ENCODE peak calls at places on chromosomes 2 and 18, in ten cellular contexts. G is stimulated activated CD8-positive, alpha-beta memory T cell treated with anti-CD3 and anti-CD28 coated beads, Interleukin-15, amount 100 ng/mL, for 1 hour; A is cardiac fibroblast; I is left lung; B is HS-5; Y is NCI-H446 treated with DMSO at 0.1 percent for 48 hours; U is activated naive CD8-positive, alpha-beta T cell treated with anti-CD3 and anti-CD28 coated beads, Interleukin-2, amount 50 U/mL, for 24 hours; Z is spleen; C is AML-193; Q is RPMI7951. H is an unnamed sample.

GRCh38 chr2:146997488-146997887 is 847.3 kb upstream of the ACVR2A start:
- DNase-seq in I (no peak), A (no peak), Q (no peak), Y (no peak), U (no peak), G (no peak), Z (no peak), B (no peak), C (no peak), H (no peak)

GRCh38 chr2:54570925-54571694 is 115.0 kb downstream of the SPTBN1 start:
- DNase-seq in Z (peak), U (peak), Q (peak), A (peak), Y (no peak), I (no peak), G (no peak), C (peak), B (peak), H (peak)

GRCh38 chr2:200453853-200454524 is 55.9 kb downstream of the KCTD18 start:
- DNase-seq in C (no peak), A (no peak), I (no peak), U (no peak), B (no peak), Y (no peak), Z (no peak), Q (peak), G (no peak), H (no peak)

GRCh38 chr2:113157108-113157896 is 16.5 kb upstream of the PSD4 start:
- DNase-seq in I (peak), G (no peak), B (no peak), Z (peak), Y (no peak), Q (peak), U (peak), A (no peak), C (no peak), H (no peak)

GRCh38 chr2:118830121-118830520 is 17.3 kb downstream of the EN1 start:
- DNase-seq in U (no peak), I (no peak), A (no peak), Y (no peak), Z (no peak), B (peak), C (no peak), G (no peak), Q (peak), H (no peak)

GRCh38 chr18:3526421-3527354 is 76.7 kb downstream of the TGIF1 start:
- DNase-seq in I (no peak), B (no peak), Z (no peak), A (peak), U (no peak), G (no peak), C (peak), Q (peak), Y (peak), H (no peak)

GRCh38 chr18:23495723-23496440 is 7.4 kb upstream of the RMC1 start:
- DNase-seq in G (no peak), B (no peak), Z (no peak), U (no peak), Y (no peak), I (no peak), C (no peak), Q (no peak), A (no peak), H (no peak)

GRCh38 chr18:77501266-77501665 is 251.6 kb downstream of the GALR1 start:
- DNase-seq in I (no peak), C (no peak), U (no peak), A (no peak), Z (no peak), B (no peak), Y (no peak), G (no peak), Q (no peak), H (no peak)

GRCh38 chr2:235864746-235865535 is 303.2 kb downstream of the GBX2 start:
- DNase-seq in G (no peak), Y (no peak), U (no peak), A (no peak), I (no peak), Z (no peak), C (no peak), Q (no peak), B (no peak), H (peak)

GRCh38 chr2:45288532-45288931 is 279.3 kb upstream of the SIX2 start:
- DNase-seq in Y (no peak), C (no peak), I (no peak), G (no peak), Q (peak), A (peak), B (peak), Z (no peak), U (no peak), H (no peak)

GRCh38 chr2:15826273-15826717 is 114.1 kb upstream of the MYCN start:
- DNase-seq in A (no peak), Q (no peak), G (no peak), B (no peak), C (no peak), Z (no peak), I (no peak), U (no peak), Y (no peak), H (no peak)

GRCh38 chr2:239157766-239158165 is 243.1 kb downstream of the HDAC4 start:
- DNase-seq in C (no peak), G (no peak), A (no peak), B (no peak), Q (no peak), U (no peak), I (peak), Z (peak), Y (no peak), H (no peak)

GRCh38 chr2:120237491-120237902 is 14.3 kb upstream of the TMEM185B start:
- DNase-seq in Y (no peak), C (no peak), Q (peak), A (peak), G (no peak), Z (peak), I (no peak), U (no peak), B (peak), H (no peak)

GRCh38 chr2:197613509-197613987 is 61.8 kb downstream of the RFTN2 start:
- DNase-seq in A (peak), I (no peak), C (no peak), Y (no peak), Z (no peak), G (no peak), B (no peak), Q (no peak), U (no peak), H (no peak)

GRCh38 chr18:80004600-80005342 is 16.4 kb upstream of the TXNL4A start:
- DNase-seq in I (no peak), Q (no peak), C (no peak), U (no peak), B (no peak), G (no peak), Y (no peak), A (no peak), Z (no peak), H (no peak)

GRCh38 chr2:173953047-173953424 is 12.1 kb downstream of the SP3 start:
- DNase-seq in Q (no peak), Y (no peak), I (no peak), C (no peak), A (no peak), G (no peak), U (no peak), Z (no peak), B (no peak), H (no peak)

GRCh38 chr2:64220906-64221659 is 76.9 kb upstream of the PELI1 start:
- DNase-seq in Y (no peak), G (no peak), A (no peak), Q (no peak), C (no peak), I (no peak), B (no peak), U (no peak), Z (no peak), H (no peak)

GRCh38 chr2:52141076-52141475 is 1109.1 kb upstream of the NRXN1 start:
- DNase-seq in C (no peak), I (no peak), Z (no peak), U (no peak), G (no peak), B (no peak), Q (no peak), A (peak), Y (no peak), H (no peak)

GRCh38 chr2:134866498-134867099 is 28.2 kb downstream of the ACMSD start:
- DNase-seq in Q (peak), C (no peak), B (peak), Y (no peak), Z (no peak), U (no peak), A (peak), G (no peak), I (no peak), H (no peak)

GRCh38 chr2:240329116-240329665 is 106.3 kb upstream of the GPC1 start:
- DNase-seq in Q (no peak), U (no peak), G (no peak), B (no peak), I (peak), A (no peak), C (no peak), Y (no peak), Z (no peak), H (no peak)

GRCh38 chr2:40658917-40659316 is 207.0 kb upstream of the SLC8A1 start:
- DNase-seq in I (no peak), U (no peak), G (no peak), A (peak), Z (no peak), B (no peak), C (no peak), Q (peak), Y (no peak), H (no peak)

GRCh38 chr2:142189506-142189905 is 58.7 kb upstream of the LRP1B start:
- DNase-seq in Q (no peak), G (no peak), B (no peak), Z (no peak), Y (no peak), U (no peak), A (no peak), I (no peak), C (no peak), H (no peak)

H was measured in BJ.